ENCODE peak calls at places on chromosomes 11 and 22, in eight cellular contexts. One of them, this sample, is unnamed.

GRCh38 chr22:26968873-26969272 is 311.5 kb downstream of the MIAT start:
- DNase-seq in hypothalamus: no peak
- DNase-seq in ELR: no peak
- DNase-seq in astrocyte of the spinal cord: no peak
- DNase-seq in B cell: no peak
- DNase-seq in pulmonary artery endothelial cell: no peak
- DNase-seq in AML-193: no peak
- DNase-seq in AG10803: peak
- DNase-seq in this sample: no peak

GRCh38 chr11:34654491-34655334 is 33.8 kb downstream of the EHF start:
- DNase-seq in astrocyte of the spinal cord: no peak
- DNase-seq in hypothalamus: peak
- DNase-seq in ELR: peak
- DNase-seq in AG10803: peak
- DNase-seq in B cell: no peak
- DNase-seq in AML-193: peak
- DNase-seq in pulmonary artery endothelial cell: no peak
- DNase-seq in this sample: no peak

GRCh38 chr11:27087425-27087824 is 46.8 kb downstream of the BBOX1 start:
- DNase-seq in astrocyte of the spinal cord: peak
- DNase-seq in ELR: no peak
- DNase-seq in AML-193: no peak
- DNase-seq in B cell: no peak
- DNase-seq in pulmonary artery endothelial cell: no peak
- DNase-seq in hypothalamus: no peak
- DNase-seq in AG10803: no peak
- DNase-seq in this sample: no peak

GRCh38 chr11:48103621-48104561 is 112.7 kb upstream of the OR4B1 start:
- DNase-seq in B cell: no peak
- DNase-seq in hypothalamus: peak
- DNase-seq in AG10803: peak
- DNase-seq in astrocyte of the spinal cord: no peak
- DNase-seq in ELR: no peak
- DNase-seq in AML-193: no peak
- DNase-seq in pulmonary artery endothelial cell: no peak
- DNase-seq in this sample: no peak

GRCh38 chr22:23686416-23687024 is 4.3 kb upstream of the RGL4 start:
- DNase-seq in B cell: no peak
- DNase-seq in pulmonary artery endothelial cell: no peak
- DNase-seq in AML-193: no peak
- DNase-seq in astrocyte of the spinal cord: no peak
- DNase-seq in hypothalamus: no peak
- DNase-seq in ELR: no peak
- DNase-seq in AG10803: no peak
- DNase-seq in this sample: no peak

GRCh38 chr11:69425444-69425843 is 56.0 kb upstream of the LINC01488 start:
- DNase-seq in pulmonary artery endothelial cell: no peak
- DNase-seq in hypothalamus: no peak
- DNase-seq in B cell: no peak
- DNase-seq in AG10803: no peak
- DNase-seq in AML-193: peak
- DNase-seq in ELR: no peak
- DNase-seq in astrocyte of the spinal cord: no peak
- DNase-seq in this sample: no peak

GRCh38 chr11:120512727-120513435 is 1.3 kb downstream of the GRIK4 start:
- DNase-seq in ELR: no peak
- DNase-seq in B cell: no peak
- DNase-seq in astrocyte of the spinal cord: no peak
- DNase-seq in hypothalamus: peak
- DNase-seq in pulmonary artery endothelial cell: no peak
- DNase-seq in AG10803: no peak
- DNase-seq in AML-193: no peak
- DNase-seq in this sample: no peak

GRCh38 chr11:724733-725386 is 18.8 kb downstream of the EPS8L2 start:
- DNase-seq in AML-193: no peak
- DNase-seq in AG10803: no peak
- DNase-seq in astrocyte of the spinal cord: no peak
- DNase-seq in hypothalamus: no peak
- DNase-seq in ELR: no peak
- DNase-seq in pulmonary artery endothelial cell: no peak
- DNase-seq in B cell: no peak
- DNase-seq in this sample: no peak

GRCh38 chr11:83070044-83070877 is 1.4 kb downstream of the RAB30 start:
- DNase-seq in astrocyte of the spinal cord: peak
- DNase-seq in AML-193: no peak
- DNase-seq in AG10803: peak
- DNase-seq in B cell: no peak
- DNase-seq in ELR: peak
- DNase-seq in hypothalamus: no peak
- DNase-seq in pulmonary artery endothelial cell: no peak
- DNase-seq in this sample: no peak

GRCh38 chr22:36578619-36579018 is 49.7 kb upstream of the EIF3D start:
- DNase-seq in AG10803: no peak
- DNase-seq in hypothalamus: no peak
- DNase-seq in astrocyte of the spinal cord: no peak
- DNase-seq in AML-193: no peak
- DNase-seq in B cell: no peak
- DNase-seq in ELR: no peak
- DNase-seq in pulmonary artery endothelial cell: no peak
- DNase-seq in this sample: no peak

GRCh38 chr11:101912823-101913284 is 2.0 kb upstream of the CEP126 start:
- DNase-seq in astrocyte of the spinal cord: peak
- DNase-seq in AG10803: no peak
- DNase-seq in B cell: no peak
- DNase-seq in hypothalamus: no peak
- DNase-seq in pulmonary artery endothelial cell: peak
- DNase-seq in ELR: no peak
- DNase-seq in AML-193: no peak
- DNase-seq in this sample: no peak

GRCh38 chr11:33701302-33701701 is 676 bp upstream of the C11orf91 start:
- DNase-seq in astrocyte of the spinal cord: no peak
- DNase-seq in pulmonary artery endothelial cell: peak
- DNase-seq in B cell: no peak
- DNase-seq in AML-193: no peak
- DNase-seq in ELR: peak
- DNase-seq in AG10803: peak
- DNase-seq in hypothalamus: no peak
- DNase-seq in this sample: no peak

This sample was measured in activated gamma-delta T cell.